ENCODE peak calls at places on chromosomes 5 and 9, in four cellular contexts. One of them, this sample, is unnamed.

GRCh38 chr5:64207978-64208377 is 42.3 kb downstream of the RNF180 start:
- DNase-seq in activated naive CD4-positive, alpha-beta T cell: no peak
- DNase-seq in NCI-H2107: no peak
- DNase-seq in activated T-helper 1 cell treated with Interleukin-2 at 50 U/mL for 16 hours: no peak
- DNase-seq in this sample: no peak

GRCh38 chr9:113622600-113623400 is 159.3 kb downstream of the RGS3 start:
- DNase-seq in activated T-helper 1 cell treated with Interleukin-2 at 50 U/mL for 16 hours: no peak
- DNase-seq in NCI-H2107: peak
- DNase-seq in activated naive CD4-positive, alpha-beta T cell: no peak
- DNase-seq in this sample: no peak

GRCh38 chr5:64509798-64510197 is 4.0 kb downstream of the RGS7BP start:
- DNase-seq in NCI-H2107: no peak
- DNase-seq in activated T-helper 1 cell treated with Interleukin-2 at 50 U/mL for 16 hours: no peak
- DNase-seq in activated naive CD4-positive, alpha-beta T cell: no peak
- DNase-seq in this sample: no peak

GRCh38 chr5:148374693-148375360 is 8.9 kb upstream of the FBXO38 start:
- DNase-seq in NCI-H2107: no peak
- DNase-seq in activated naive CD4-positive, alpha-beta T cell: no peak
- DNase-seq in activated T-helper 1 cell treated with Interleukin-2 at 50 U/mL for 16 hours: no peak
- DNase-seq in this sample: no peak

GRCh38 chr5:129951039-129951438 is 46.8 kb downstream of the CHSY3 start:
- DNase-seq in activated T-helper 1 cell treated with Interleukin-2 at 50 U/mL for 16 hours: no peak
- DNase-seq in activated naive CD4-positive, alpha-beta T cell: no peak
- DNase-seq in NCI-H2107: no peak
- DNase-seq in this sample: no peak

GRCh38 chr9:84652496-84653081 is 16.9 kb upstream of the NTRK2 start:
- DNase-seq in activated T-helper 1 cell treated with Interleukin-2 at 50 U/mL for 16 hours: no peak
- DNase-seq in NCI-H2107: no peak
- DNase-seq in activated naive CD4-positive, alpha-beta T cell: no peak
- DNase-seq in this sample: no peak

GRCh38 chr5:154753792-154754191 is 1.4 kb upstream of the LARP1 start:
- DNase-seq in activated naive CD4-positive, alpha-beta T cell: no peak
- DNase-seq in activated T-helper 1 cell treated with Interleukin-2 at 50 U/mL for 16 hours: no peak
- DNase-seq in NCI-H2107: no peak
- DNase-seq in this sample: no peak

GRCh38 chr9:123438321-123438720 is 82.3 kb downstream of the CRB2 start:
- DNase-seq in activated naive CD4-positive, alpha-beta T cell: no peak
- DNase-seq in activated T-helper 1 cell treated with Interleukin-2 at 50 U/mL for 16 hours: no peak
- DNase-seq in NCI-H2107: no peak
- DNase-seq in this sample: no peak

GRCh38 chr5:43245724-43246385 is 53.8 kb downstream of the NIM1K start:
- DNase-seq in NCI-H2107: no peak
- DNase-seq in activated T-helper 1 cell treated with Interleukin-2 at 50 U/mL for 16 hours: no peak
- DNase-seq in activated naive CD4-positive, alpha-beta T cell: no peak
- DNase-seq in this sample: no peak

GRCh38 chr9:97430316-97430715 is 18.4 kb downstream of the TDRD7 start:
- DNase-seq in activated naive CD4-positive, alpha-beta T cell: no peak
- DNase-seq in activated T-helper 1 cell treated with Interleukin-2 at 50 U/mL for 16 hours: no peak
- DNase-seq in NCI-H2107: no peak
- DNase-seq in this sample: no peak

GRCh38 chr9:33234511-33235467 is 5.2 kb upstream of the SPINK4 start:
- DNase-seq in activated naive CD4-positive, alpha-beta T cell: no peak
- DNase-seq in activated T-helper 1 cell treated with Interleukin-2 at 50 U/mL for 16 hours: no peak
- DNase-seq in NCI-H2107: no peak
- DNase-seq in this sample: no peak

GRCh38 chr9:79254900-79255651 is 316.7 kb upstream of the TLE4 start:
- DNase-seq in activated naive CD4-positive, alpha-beta T cell: no peak
- DNase-seq in NCI-H2107: no peak
- DNase-seq in activated T-helper 1 cell treated with Interleukin-2 at 50 U/mL for 16 hours: no peak
- DNase-seq in this sample: no peak

GRCh38 chr5:106530150-106530549 is 1140.6 kb downstream of the EFNA5 start:
- DNase-seq in NCI-H2107: no peak
- DNase-seq in activated T-helper 1 cell treated with Interleukin-2 at 50 U/mL for 16 hours: no peak
- DNase-seq in activated naive CD4-positive, alpha-beta T cell: no peak
- DNase-seq in this sample: no peak

GRCh38 chr5:67404261-67405100 is 207.9 kb upstream of the CD180 start:
- DNase-seq in NCI-H2107: no peak
- DNase-seq in activated naive CD4-positive, alpha-beta T cell: no peak
- DNase-seq in activated T-helper 1 cell treated with Interleukin-2 at 50 U/mL for 16 hours: no peak
- DNase-seq in this sample: no peak

GRCh38 chr9:105187781-105188180 is 56.7 kb upstream of the SLC44A1 start:
- DNase-seq in activated T-helper 1 cell treated with Interleukin-2 at 50 U/mL for 16 hours: no peak
- DNase-seq in NCI-H2107: no peak
- DNase-seq in activated naive CD4-positive, alpha-beta T cell: no peak
- DNase-seq in this sample: no peak

GRCh38 chr5:139711067-139711851 is 63.1 kb downstream of the CXXC5 start:
- DNase-seq in activated T-helper 1 cell treated with Interleukin-2 at 50 U/mL for 16 hours: peak
- DNase-seq in NCI-H2107: no peak
- DNase-seq in activated naive CD4-positive, alpha-beta T cell: no peak
- DNase-seq in this sample: peak

GRCh38 chr5:176806137-176806536 is 4.2 kb upstream of the UNC5A start:
- DNase-seq in activated T-helper 1 cell treated with Interleukin-2 at 50 U/mL for 16 hours: no peak
- DNase-seq in activated naive CD4-positive, alpha-beta T cell: no peak
- DNase-seq in NCI-H2107: no peak
- DNase-seq in this sample: no peak

GRCh38 chr5:106873558-106873957 is 797.2 kb downstream of the EFNA5 start:
- DNase-seq in activated T-helper 1 cell treated with Interleukin-2 at 50 U/mL for 16 hours: no peak
- DNase-seq in activated naive CD4-positive, alpha-beta T cell: no peak
- DNase-seq in NCI-H2107: peak
- DNase-seq in this sample: no peak

GRCh38 chr5:35626108-35626507 is 8.4 kb downstream of the SPEF2 start:
- DNase-seq in activated T-helper 1 cell treated with Interleukin-2 at 50 U/mL for 16 hours: no peak
- DNase-seq in activated naive CD4-positive, alpha-beta T cell: no peak
- DNase-seq in NCI-H2107: no peak
- DNase-seq in this sample: no peak

GRCh38 chr9:134571946-134572914 is 69.4 kb upstream of the COL5A1 start:
- DNase-seq in activated naive CD4-positive, alpha-beta T cell: no peak
- DNase-seq in NCI-H2107: no peak
- DNase-seq in activated T-helper 1 cell treated with Interleukin-2 at 50 U/mL for 16 hours: no peak
- DNase-seq in this sample: no peak

This sample was measured in stimulated activated CD4-positive, alpha-beta T cell treated with anti-CD3 and anti-CD28 coated beads, TNF-alpha, amount 100 ng/mL, for 4 hours.